ENCODE peak calls at places on chromosomes 2 and 18, in five cellular contexts. J is CD4-positive, alpha-beta T cell; A is HT-29; B is activated CD4-positive, CD25-positive, alpha-beta regulatory T cell; G is PC-9. E is an unnamed sample.

GRCh38 chr2:188984680-188985079 is 10.5 kb downstream of the COL3A1 start:
- DNase-seq in A (no peak), G (no peak), B (no peak), J (no peak), E (no peak)

GRCh38 chr2:120722603-120723421 is 12.9 kb upstream of the GLI2 start:
- DNase-seq in A (no peak), B (no peak), J (no peak), G (no peak), E (no peak)

GRCh38 chr18:57959278-57959677 is 84.7 kb upstream of the NEDD4L start:
- DNase-seq in J (no peak), B (no peak), A (peak), G (peak), E (peak)

GRCh38 chr2:14454102-14454676 is 178.3 kb upstream of the LRATD1 start:
- DNase-seq in B (no peak), J (no peak), G (peak), A (no peak), E (no peak)

GRCh38 chr2:26685943-26686839 is 6.3 kb upstream of the KCNK3 start:
- DNase-seq in J (no peak), G (no peak), B (no peak), A (peak), E (no peak)

GRCh38 chr18:22228930-22229329 is 59.5 kb downstream of the GATA6 start:
- DNase-seq in J (no peak), G (no peak), A (no peak), B (no peak), E (no peak)

GRCh38 chr2:200787351-200788128 is 24.2 kb upstream of the BZW1 start:
- DNase-seq in B (no peak), J (no peak), A (peak), G (peak), E (no peak)

GRCh38 chr2:197804758-197805597 is 585 bp downstream of the PLCL1 start:
- DNase-seq in G (no peak), J (no peak), A (no peak), B (peak), E (no peak)

GRCh38 chr18:63869851-63870250 is 17.7 kb upstream of the SERPINB2 start:
- DNase-seq in A (no peak), B (no peak), G (no peak), J (no peak), E (no peak)

GRCh38 chr2:132421198-132421780 is 4.7 kb downstream of the GPR39 start:
- DNase-seq in B (no peak), G (no peak), A (no peak), J (no peak), E (no peak)

GRCh38 chr2:15792331-15792730 is 148.0 kb upstream of the MYCN start:
- DNase-seq in A (no peak), G (no peak), J (no peak), B (no peak), E (no peak)

GRCh38 chr2:27798948-27799645 is 27.6 kb downstream of the MRPL33 start:
- DNase-seq in A (peak), J (no peak), B (no peak), G (peak), E (peak)

GRCh38 chr18:49856531-49856930 is 43.2 kb upstream of the ACAA2 start:
- DNase-seq in B (no peak), G (no peak), J (no peak), A (no peak), E (no peak)